ENCODE peak calls at places on chromosomes 12 and 14, in ten cellular contexts. P is PC-3, U is ovary, O is B cell, V is heart left ventricle, E is psoas muscle, W is suprapubic skin, B is keratinocyte, C is body of pancreas, F is esophagus squamous epithelium. A is an unnamed sample.

GRCh38 chr12:49619286-49619685 is 4.1 kb upstream of the PRPF40B start:
- DNase-seq in U (no peak), V (no peak), E (no peak), C (no peak), W (no peak), O (no peak), P (peak), B (no peak), F (no peak), A (no peak)

GRCh38 chr14:50319721-50320120 is 7.6 kb downstream of the DMAC2L start:
- DNase-seq in U (no peak), C (no peak), V (no peak), E (no peak), O (no peak), W (no peak), P (peak), F (no peak), B (no peak), A (no peak)

GRCh38 chr12:120826335-120826734 is 77.8 kb downstream of the SPPL3 start:
- DNase-seq in E (no peak), V (no peak), C (peak), W (no peak), P (no peak), U (no peak), O (no peak), F (no peak), B (no peak), A (no peak)

GRCh38 chr12:2876431-2877046 is 435 bp downstream of the FOXM1 start:
- DNase-seq in V (no peak), E (no peak), F (no peak), W (no peak), U (no peak), C (no peak), P (peak), O (no peak), B (no peak), A (no peak)

GRCh38 chr14:90455100-90455571 is 58.3 kb downstream of the CALM1 start:
- DNase-seq in P (no peak), F (no peak), C (no peak), V (no peak), O (no peak), U (no peak), B (no peak), E (no peak), W (no peak), A (no peak)

GRCh38 chr12:27185234-27186045 is 58.6 kb upstream of the STK38L start:
- DNase-seq in W (no peak), F (no peak), C (no peak), O (no peak), P (peak), E (no peak), B (no peak), U (no peak), V (no peak), A (peak)

GRCh38 chr12:19575307-19576243 is 136.3 kb downstream of the AEBP2 start:
- DNase-seq in O (no peak), E (no peak), B (no peak), P (peak), W (no peak), F (no peak), U (no peak), C (peak), V (peak), A (no peak)

GRCh38 chr12:68374315-68374982 is 42.3 kb upstream of the MDM1 start:
- DNase-seq in V (no peak), W (no peak), F (no peak), O (peak), E (no peak), U (no peak), B (no peak), P (peak), C (no peak), A (peak)

GRCh38 chr12:112577473-112578334 is 159.0 kb downstream of the PTPN11 start:
- DNase-seq in C (no peak), W (no peak), F (no peak), P (no peak), V (no peak), E (no peak), U (no peak), B (no peak), O (no peak), A (no peak)

GRCh38 chr14:52695481-52696091 is at the start of gene ERO1A:
- DNase-seq in B (no peak), U (peak), W (peak), F (peak), P (peak), V (peak), C (peak), E (peak), O (peak), A (peak)
- TF ChIP-seq CTCF in B (no peak), U (no peak), W (no peak), F (no peak), P (no peak), V (no peak), C (no peak), E (no peak), O (no peak), A (no peak)

GRCh38 chr14:54493293-54493692 is 4.5 kb upstream of the GMFB start:
- DNase-seq in P (no peak), O (no peak), C (no peak), U (no peak), E (no peak), W (no peak), B (no peak), V (no peak), F (no peak), A (no peak)
- TF ChIP-seq CTCF in P (peak), O (no peak), C (no peak), U (no peak), E (no peak), W (no peak), B (no peak), V (no peak), F (no peak), A (no peak)

DNA sequence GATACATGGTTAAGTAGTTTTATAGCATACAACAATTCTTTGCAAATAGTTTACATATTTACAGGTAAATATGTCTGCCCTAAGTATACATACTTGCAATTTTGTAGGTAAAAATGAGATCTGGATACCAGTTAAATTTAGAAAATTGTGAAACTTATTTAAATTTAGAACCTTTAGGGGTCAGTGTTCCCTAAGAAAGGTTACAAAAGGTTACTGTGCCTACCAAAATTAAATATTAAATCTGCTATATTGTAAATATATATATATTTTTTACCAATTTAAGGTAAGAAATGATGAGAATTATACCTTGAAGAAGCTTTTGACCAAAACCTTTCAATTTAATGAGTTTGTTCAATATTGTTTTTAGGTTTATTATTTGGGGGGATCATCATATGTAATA is 54.0 kb downstream of the MIPOL1 start:
- DNase-seq in P (peak), O (no peak), F (no peak), C (no peak), E (no peak), V (no peak), U (no peak), B (no peak), W (no peak), A (no peak)
- TF ChIP-seq CTCF in P (peak), O (no peak), F (no peak), C (no peak), E (no peak), V (no peak), U (no peak), B (no peak), W (no peak), A (no peak)

GRCh38 chr12:26113853-26114719 is 10.8 kb downstream of the BHLHE41 start:
- DNase-seq in F (peak), W (peak), V (peak), E (peak), C (peak), B (peak), U (peak), P (peak), O (peak), A (peak)
- TF ChIP-seq CTCF in F (no peak), W (no peak), V (no peak), E (peak), C (peak), B (peak), U (no peak), P (no peak), O (peak), A (no peak)

A was measured in CD8-positive, alpha-beta T cell.